ENCODE peak calls at places on chromosomes 3 and 15, in four cellular contexts. One of them, this sample, is unnamed.

GRCh38 chr15:69643476-69643875 is 190.9 kb downstream of the RPLP1 start:
- DNase-seq in stimulated activated CD4-positive, alpha-beta T cell treated with anti-CD3 and anti-CD28 coated beads, Interleukin-4, amount 100 ng/mL, for 24 hours: no peak
- DNase-seq in heart left ventricle: no peak
- DNase-seq in sigmoid colon: no peak
- DNase-seq in this sample: no peak

GRCh38 chr3:37223084-37223975 is 48.9 kb upstream of the LRRFIP2 start:
- DNase-seq in stimulated activated CD4-positive, alpha-beta T cell treated with anti-CD3 and anti-CD28 coated beads, Interleukin-4, amount 100 ng/mL, for 24 hours: no peak
- DNase-seq in heart left ventricle: no peak
- DNase-seq in sigmoid colon: no peak
- DNase-seq in this sample: no peak

GRCh38 chr15:45134682-45135604 is 5.1 kb downstream of the DUOX1 start:
- DNase-seq in stimulated activated CD4-positive, alpha-beta T cell treated with anti-CD3 and anti-CD28 coated beads, Interleukin-4, amount 100 ng/mL, for 24 hours: peak
- DNase-seq in heart left ventricle: no peak
- DNase-seq in sigmoid colon: no peak
- DNase-seq in this sample: no peak

GRCh38 chr15:38705421-38706219 is 141.0 kb upstream of the RASGRP1 start:
- DNase-seq in stimulated activated CD4-positive, alpha-beta T cell treated with anti-CD3 and anti-CD28 coated beads, Interleukin-4, amount 100 ng/mL, for 24 hours: no peak
- DNase-seq in heart left ventricle: no peak
- DNase-seq in sigmoid colon: no peak
- DNase-seq in this sample: no peak

GRCh38 chr3:42665050-42665878 is 11.8 kb downstream of the ZBTB47 start:
- DNase-seq in stimulated activated CD4-positive, alpha-beta T cell treated with anti-CD3 and anti-CD28 coated beads, Interleukin-4, amount 100 ng/mL, for 24 hours: no peak
- DNase-seq in heart left ventricle: no peak
- DNase-seq in sigmoid colon: peak
- DNase-seq in this sample: no peak

GRCh38 chr3:229262-229661 is 32.7 kb downstream of the CHL1 start:
- DNase-seq in stimulated activated CD4-positive, alpha-beta T cell treated with anti-CD3 and anti-CD28 coated beads, Interleukin-4, amount 100 ng/mL, for 24 hours: no peak
- DNase-seq in heart left ventricle: no peak
- DNase-seq in sigmoid colon: no peak
- DNase-seq in this sample: no peak

GRCh38 chr3:4224331-4224730 is 78.8 kb upstream of the SETMAR start:
- DNase-seq in stimulated activated CD4-positive, alpha-beta T cell treated with anti-CD3 and anti-CD28 coated beads, Interleukin-4, amount 100 ng/mL, for 24 hours: no peak
- DNase-seq in heart left ventricle: no peak
- DNase-seq in sigmoid colon: no peak
- DNase-seq in this sample: no peak

GRCh38 chr3:194767430-194768207 is 81.9 kb downstream of the FAM43A start:
- DNase-seq in stimulated activated CD4-positive, alpha-beta T cell treated with anti-CD3 and anti-CD28 coated beads, Interleukin-4, amount 100 ng/mL, for 24 hours: no peak
- DNase-seq in heart left ventricle: no peak
- DNase-seq in sigmoid colon: no peak
- DNase-seq in this sample: no peak

GRCh38 chr3:123448503-123449091 is at the start of gene ADCY5:
- DNase-seq in stimulated activated CD4-positive, alpha-beta T cell treated with anti-CD3 and anti-CD28 coated beads, Interleukin-4, amount 100 ng/mL, for 24 hours: no peak
- DNase-seq in heart left ventricle: peak
- DNase-seq in sigmoid colon: no peak
- DNase-seq in this sample: no peak

GRCh38 chr3:14962762-14963161 is 15.4 kb downstream of the NR2C2 start:
- DNase-seq in stimulated activated CD4-positive, alpha-beta T cell treated with anti-CD3 and anti-CD28 coated beads, Interleukin-4, amount 100 ng/mL, for 24 hours: no peak
- DNase-seq in heart left ventricle: no peak
- DNase-seq in sigmoid colon: no peak
- DNase-seq in this sample: peak

GRCh38 chr15:39890640-39891039 is 29.4 kb downstream of the GPR176 start:
- DNase-seq in stimulated activated CD4-positive, alpha-beta T cell treated with anti-CD3 and anti-CD28 coated beads, Interleukin-4, amount 100 ng/mL, for 24 hours: no peak
- DNase-seq in heart left ventricle: no peak
- DNase-seq in sigmoid colon: no peak
- DNase-seq in this sample: no peak

GRCh38 chr15:79090487-79091203 is at the start of gene RASGRF1:
- DNase-seq in stimulated activated CD4-positive, alpha-beta T cell treated with anti-CD3 and anti-CD28 coated beads, Interleukin-4, amount 100 ng/mL, for 24 hours: no peak
- DNase-seq in heart left ventricle: no peak
- DNase-seq in sigmoid colon: no peak
- DNase-seq in this sample: no peak

GRCh38 chr3:151979914-151980313 is 106.5 kb downstream of the SUCNR1 start:
- DNase-seq in stimulated activated CD4-positive, alpha-beta T cell treated with anti-CD3 and anti-CD28 coated beads, Interleukin-4, amount 100 ng/mL, for 24 hours: no peak
- DNase-seq in heart left ventricle: no peak
- DNase-seq in sigmoid colon: no peak
- DNase-seq in this sample: no peak

GRCh38 chr3:143865302-143865701 is 17.0 kb upstream of the SLC9A9 start:
- DNase-seq in stimulated activated CD4-positive, alpha-beta T cell treated with anti-CD3 and anti-CD28 coated beads, Interleukin-4, amount 100 ng/mL, for 24 hours: no peak
- DNase-seq in heart left ventricle: no peak
- DNase-seq in sigmoid colon: no peak
- DNase-seq in this sample: no peak

GRCh38 chr15:98866503-98866902 is 141.1 kb downstream of the PGPEP1L start:
- DNase-seq in stimulated activated CD4-positive, alpha-beta T cell treated with anti-CD3 and anti-CD28 coated beads, Interleukin-4, amount 100 ng/mL, for 24 hours: no peak
- DNase-seq in heart left ventricle: no peak
- DNase-seq in sigmoid colon: no peak
- DNase-seq in this sample: no peak

GRCh38 chr15:67820992-67821783 is 4.1 kb upstream of the SKOR1 start:
- DNase-seq in stimulated activated CD4-positive, alpha-beta T cell treated with anti-CD3 and anti-CD28 coated beads, Interleukin-4, amount 100 ng/mL, for 24 hours: no peak
- DNase-seq in heart left ventricle: peak
- DNase-seq in sigmoid colon: no peak
- DNase-seq in this sample: peak

GRCh38 chr3:13051581-13051980 is 21.6 kb downstream of the IQSEC1 start:
- DNase-seq in stimulated activated CD4-positive, alpha-beta T cell treated with anti-CD3 and anti-CD28 coated beads, Interleukin-4, amount 100 ng/mL, for 24 hours: no peak
- DNase-seq in heart left ventricle: peak
- DNase-seq in sigmoid colon: no peak
- DNase-seq in this sample: no peak

GRCh38 chr3:185880600-185880999 is 55.8 kb upstream of the IGF2BP2 start:
- DNase-seq in stimulated activated CD4-positive, alpha-beta T cell treated with anti-CD3 and anti-CD28 coated beads, Interleukin-4, amount 100 ng/mL, for 24 hours: no peak
- DNase-seq in heart left ventricle: no peak
- DNase-seq in sigmoid colon: no peak
- DNase-seq in this sample: no peak

GRCh38 chr3:50592568-50592967 is 19.0 kb downstream of the CISH start:
- DNase-seq in stimulated activated CD4-positive, alpha-beta T cell treated with anti-CD3 and anti-CD28 coated beads, Interleukin-4, amount 100 ng/mL, for 24 hours: no peak
- DNase-seq in heart left ventricle: no peak
- DNase-seq in sigmoid colon: no peak
- DNase-seq in this sample: no peak

GRCh38 chr3:65170357-65171090 is 482.7 kb upstream of the ADAMTS9 start:
- DNase-seq in stimulated activated CD4-positive, alpha-beta T cell treated with anti-CD3 and anti-CD28 coated beads, Interleukin-4, amount 100 ng/mL, for 24 hours: no peak
- DNase-seq in heart left ventricle: peak
- DNase-seq in sigmoid colon: peak
- DNase-seq in this sample: no peak

GRCh38 chr3:107987036-107987557 is 103.7 kb downstream of the CD47 start:
- DNase-seq in stimulated activated CD4-positive, alpha-beta T cell treated with anti-CD3 and anti-CD28 coated beads, Interleukin-4, amount 100 ng/mL, for 24 hours: no peak
- DNase-seq in heart left ventricle: no peak
- DNase-seq in sigmoid colon: peak
- DNase-seq in this sample: peak

GRCh38 chr3:79329154-79329553 is 438.6 kb downstream of the ROBO1 start:
- DNase-seq in stimulated activated CD4-positive, alpha-beta T cell treated with anti-CD3 and anti-CD28 coated beads, Interleukin-4, amount 100 ng/mL, for 24 hours: no peak
- DNase-seq in heart left ventricle: no peak
- DNase-seq in sigmoid colon: no peak
- DNase-seq in this sample: peak

GRCh38 chr3:9732753-9733115 is 1.2 kb downstream of the BRPF1 start:
- DNase-seq in stimulated activated CD4-positive, alpha-beta T cell treated with anti-CD3 and anti-CD28 coated beads, Interleukin-4, amount 100 ng/mL, for 24 hours: no peak
- DNase-seq in heart left ventricle: no peak
- DNase-seq in sigmoid colon: no peak
- DNase-seq in this sample: peak

GRCh38 chr15:96285306-96285705 is 45.2 kb upstream of the NR2F2 start:
- DNase-seq in stimulated activated CD4-positive, alpha-beta T cell treated with anti-CD3 and anti-CD28 coated beads, Interleukin-4, amount 100 ng/mL, for 24 hours: no peak
- DNase-seq in heart left ventricle: no peak
- DNase-seq in sigmoid colon: no peak
- DNase-seq in this sample: no peak

GRCh38 chr15:63611217-63611616 is 14.0 kb downstream of the FBXL22 start:
- DNase-seq in stimulated activated CD4-positive, alpha-beta T cell treated with anti-CD3 and anti-CD28 coated beads, Interleukin-4, amount 100 ng/mL, for 24 hours: no peak
- DNase-seq in heart left ventricle: no peak
- DNase-seq in sigmoid colon: no peak
- DNase-seq in this sample: no peak

GRCh38 chr3:141307351-141308059 is 60.8 kb upstream of the ZBTB38 start:
- DNase-seq in stimulated activated CD4-positive, alpha-beta T cell treated with anti-CD3 and anti-CD28 coated beads, Interleukin-4, amount 100 ng/mL, for 24 hours: no peak
- DNase-seq in heart left ventricle: no peak
- DNase-seq in sigmoid colon: no peak
- DNase-seq in this sample: no peak

GRCh38 chr3:43817825-43818224 is 127.1 kb downstream of the ABHD5 start:
- DNase-seq in stimulated activated CD4-positive, alpha-beta T cell treated with anti-CD3 and anti-CD28 coated beads, Interleukin-4, amount 100 ng/mL, for 24 hours: no peak
- DNase-seq in heart left ventricle: no peak
- DNase-seq in sigmoid colon: no peak
- DNase-seq in this sample: no peak

GRCh38 chr3:105747056-105747455 is 121.8 kb downstream of the CBLB start:
- DNase-seq in stimulated activated CD4-positive, alpha-beta T cell treated with anti-CD3 and anti-CD28 coated beads, Interleukin-4, amount 100 ng/mL, for 24 hours: no peak
- DNase-seq in heart left ventricle: no peak
- DNase-seq in sigmoid colon: no peak
- DNase-seq in this sample: peak

GRCh38 chr3:108092556-108092955 is 1.7 kb upstream of the CD47 start:
- DNase-seq in stimulated activated CD4-positive, alpha-beta T cell treated with anti-CD3 and anti-CD28 coated beads, Interleukin-4, amount 100 ng/mL, for 24 hours: no peak
- DNase-seq in heart left ventricle: no peak
- DNase-seq in sigmoid colon: no peak
- DNase-seq in this sample: no peak

GRCh38 chr15:32861741-32862140 is 143.9 kb downstream of the GREM1 start:
- DNase-seq in stimulated activated CD4-positive, alpha-beta T cell treated with anti-CD3 and anti-CD28 coated beads, Interleukin-4, amount 100 ng/mL, for 24 hours: no peak
- DNase-seq in heart left ventricle: peak
- DNase-seq in sigmoid colon: no peak
- DNase-seq in this sample: no peak

GRCh38 chr3:197687570-197687969 is 49.1 kb downstream of the RUBCN start:
- DNase-seq in stimulated activated CD4-positive, alpha-beta T cell treated with anti-CD3 and anti-CD28 coated beads, Interleukin-4, amount 100 ng/mL, for 24 hours: no peak
- DNase-seq in heart left ventricle: no peak
- DNase-seq in sigmoid colon: no peak
- DNase-seq in this sample: no peak

GRCh38 chr3:106333911-106334618 is 465.3 kb upstream of the CBLB start:
- DNase-seq in stimulated activated CD4-positive, alpha-beta T cell treated with anti-CD3 and anti-CD28 coated beads, Interleukin-4, amount 100 ng/mL, for 24 hours: peak
- DNase-seq in heart left ventricle: no peak
- DNase-seq in sigmoid colon: no peak
- DNase-seq in this sample: no peak